ENCODE peak calls at places on chromosomes 11 and 22, in nine cellular contexts. A is iPS DF 6.9, G is heart left ventricle, X is sigmoid colon, H is RWPE2, Y is aorta, F is transverse colon, I is body of pancreas, U is colonic mucosa. B is an unnamed sample.

GRCh38 chr22:28801845-28802594 is 1.7 kb upstream of the XBP1 start:
- DNase-seq in A (no peak), Y (no peak), G (no peak), U (peak; percentile 65), X (no peak), H (no peak), I (peak; percentile 89), F (peak; percentile 38), B (no peak)

GRCh38 chr22:22210375-22210774 is 34.2 kb upstream of the VPREB1 start:
- DNase-seq in X (no peak), U (no peak), F (no peak), H (no peak), G (no peak), I (no peak), Y (no peak), A (no peak), B (no peak)

GRCh38 chr11:125797641-125798040 is 9.7 kb downstream of the PATE3 start:
- DNase-seq in H (no peak), I (no peak), X (no peak), A (no peak), G (no peak), Y (no peak), F (no peak), U (no peak), B (no peak)

GRCh38 chr22:43275545-43275981 is 67.6 kb downstream of the SCUBE1 start:
- DNase-seq in I (no peak), F (no peak), A (no peak), G (no peak), Y (no peak), H (no peak), X (no peak), U (no peak), B (no peak)

GRCh38 chr22:17818649-17819048 is 44.4 kb upstream of the BID start:
- DNase-seq in H (no peak), I (no peak), A (no peak), Y (no peak), U (no peak), G (no peak), F (no peak), X (no peak), B (no peak)

GRCh38 chr11:135015966-135016365 is 603.9 kb upstream of the B3GAT1 start:
- DNase-seq in F (no peak), H (no peak), X (no peak), A (no peak), G (no peak), I (no peak), U (no peak), Y (no peak), B (no peak)

GRCh38 chr22:39090426-39091064 is 6.5 kb upstream of the APOBEC3H start:
- DNase-seq in I (peak; percentile 38), Y (peak; percentile 72), G (no peak), U (no peak), H (peak; percentile 90), X (no peak), F (peak; percentile 60), A (no peak), B (peak; percentile 60)

GRCh38 chr11:88411265-88411664 is 73.7 kb upstream of the CTSC start:
- DNase-seq in F (no peak), U (no peak), H (no peak), I (no peak), G (no peak), A (no peak), Y (no peak), X (no peak), B (no peak)

GRCh38 chr22:30717331-30717921 is 22.8 kb downstream of the OSBP2 start:
- DNase-seq in F (no peak), Y (no peak), U (no peak), X (no peak), G (no peak), I (no peak), A (no peak), H (no peak), B (no peak)

GRCh38 chr11:70834277-70834940 is 418.0 kb downstream of the SHANK2 start:
- DNase-seq in I (no peak), H (no peak), Y (no peak), X (no peak), U (no peak), G (no peak), A (peak; percentile 35), F (no peak), B (no peak)

GRCh38 chr11:104120493-104121200 is 43.3 kb downstream of the PDGFD start:
- DNase-seq in I (no peak), Y (no peak), G (no peak), F (no peak), H (no peak), A (no peak), U (no peak), X (no peak), B (no peak)

GRCh38 chr11:92376146-92376599 is 151.6 kb downstream of the FAT3 start:
- DNase-seq in U (no peak), X (no peak), F (no peak), I (no peak), Y (no peak), H (no peak), G (no peak), A (no peak), B (no peak)

GRCh38 chr22:42438293-42438650 is 6.1 kb upstream of the NFAM1 start:
- DNase-seq in Y (no peak), F (no peak), H (no peak), G (no peak), X (no peak), A (no peak), U (no peak), I (no peak), B (no peak)

GRCh38 chr11:124608146-124608545 is 3.1 kb upstream of the PANX3 start:
- DNase-seq in G (no peak), F (no peak), U (no peak), X (no peak), A (no peak), Y (no peak), H (no peak), I (no peak), B (no peak)

DNA sequence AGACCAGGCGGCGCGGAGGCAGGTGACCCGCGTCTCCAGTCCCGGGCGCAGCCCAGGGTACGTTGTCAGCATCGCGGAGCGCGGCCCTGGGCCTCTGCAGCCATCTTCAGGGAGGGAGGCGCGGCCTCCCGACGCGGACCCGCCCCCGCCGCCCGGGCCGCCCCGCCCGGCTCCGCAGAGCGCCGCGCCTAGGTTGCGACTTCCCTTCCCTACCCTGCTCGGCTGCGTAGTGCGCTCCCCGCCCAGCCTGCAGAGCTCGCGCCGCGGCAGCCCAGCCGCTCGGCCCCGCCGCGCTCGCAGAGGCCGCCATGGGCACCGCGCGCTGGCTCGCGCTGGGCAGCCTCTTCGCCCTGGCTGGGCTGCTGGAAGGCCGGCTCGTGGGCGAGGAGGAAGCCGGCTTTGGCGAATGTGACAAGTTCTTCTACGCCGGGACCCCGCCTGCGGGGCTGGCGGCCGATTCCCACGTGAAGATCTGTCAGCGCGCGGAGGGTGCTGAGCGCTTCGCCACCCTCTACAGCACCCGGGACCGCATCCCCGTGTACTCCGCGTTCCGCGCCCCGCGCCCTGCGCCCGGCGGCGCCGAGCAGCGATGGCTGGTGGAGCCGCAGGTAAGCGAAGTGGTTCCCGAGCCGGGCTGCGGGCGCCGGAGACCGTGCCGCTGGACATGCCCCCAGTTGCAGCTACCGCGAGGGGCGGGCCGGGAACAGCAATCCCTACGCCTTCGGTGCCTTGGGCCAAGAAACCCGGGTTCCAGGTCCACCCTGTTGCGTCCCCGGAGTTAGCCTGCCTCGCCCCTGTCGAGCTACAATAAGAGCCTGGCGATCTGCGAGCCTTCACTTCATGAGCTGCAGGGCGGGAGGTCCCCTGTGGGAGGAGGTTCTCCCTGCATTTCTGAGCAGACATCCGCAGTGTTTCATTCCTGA is at the start of gene ENDOD1:
- DNase-seq in H (peak; percentile 79), X (peak; percentile 88), F (peak; percentile 88), A (no peak), I (peak; percentile 84), G (peak; percentile 88), U (peak; percentile 88), Y (peak; percentile 95), B (peak; percentile 91)
- H3K27ac ChIP-seq in H (peak within 1 kb of the TSS; percentile 21), X (peak within 1 kb of the TSS; percentile 90), F (peak within 1 kb of the TSS; percentile 98), A (no peak within 1 kb of the TSS), I (peak within 1 kb of the TSS; percentile 87), G (peak within 1 kb of the TSS; percentile 95), U (peak within 1 kb of the TSS; percentile 93), Y (no peak within 1 kb of the TSS), B (peak within 1 kb of the TSS; percentile 96)

DNA sequence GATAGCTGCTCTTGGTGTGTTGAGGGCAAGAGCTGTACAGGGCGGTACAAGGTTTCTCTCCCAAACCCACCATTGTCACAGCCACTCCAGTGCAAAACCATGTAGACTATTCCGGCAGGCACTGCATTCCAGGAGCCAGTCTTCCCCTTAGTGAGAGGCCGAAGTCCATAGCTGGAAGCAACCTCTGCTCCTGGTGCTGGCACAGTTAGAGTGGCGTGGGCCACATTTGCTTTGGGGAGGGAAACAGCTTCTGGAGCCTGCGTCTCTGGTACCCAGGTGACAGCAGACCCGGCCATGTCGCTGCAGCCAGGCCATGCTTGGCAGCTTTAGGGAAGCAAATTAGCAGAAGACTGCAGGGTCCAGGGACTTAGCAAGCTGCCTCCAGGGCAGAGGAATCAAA is 788.0 kb downstream of the BRD1 start:
- DNase-seq in F (no peak), U (no peak), I (no peak), G (no peak), A (no peak), H (peak; percentile 17), Y (peak; percentile 36), X (peak; percentile 34), B (no peak)
- H3K9me3 ChIP-seq in F (no peaks in the 10 kb centered on the region), U (no peaks in the 10 kb centered on the region), I (no peaks in the 10 kb centered on the region), G (no peaks in the 10 kb centered on the region), A (peaks cover 43% of the 10 kb centered on the region), H (no peaks in the 10 kb centered on the region), Y (no peaks in the 10 kb centered on the region), X (no peaks in the 10 kb centered on the region), B (no peaks in the 10 kb centered on the region)

DNA sequence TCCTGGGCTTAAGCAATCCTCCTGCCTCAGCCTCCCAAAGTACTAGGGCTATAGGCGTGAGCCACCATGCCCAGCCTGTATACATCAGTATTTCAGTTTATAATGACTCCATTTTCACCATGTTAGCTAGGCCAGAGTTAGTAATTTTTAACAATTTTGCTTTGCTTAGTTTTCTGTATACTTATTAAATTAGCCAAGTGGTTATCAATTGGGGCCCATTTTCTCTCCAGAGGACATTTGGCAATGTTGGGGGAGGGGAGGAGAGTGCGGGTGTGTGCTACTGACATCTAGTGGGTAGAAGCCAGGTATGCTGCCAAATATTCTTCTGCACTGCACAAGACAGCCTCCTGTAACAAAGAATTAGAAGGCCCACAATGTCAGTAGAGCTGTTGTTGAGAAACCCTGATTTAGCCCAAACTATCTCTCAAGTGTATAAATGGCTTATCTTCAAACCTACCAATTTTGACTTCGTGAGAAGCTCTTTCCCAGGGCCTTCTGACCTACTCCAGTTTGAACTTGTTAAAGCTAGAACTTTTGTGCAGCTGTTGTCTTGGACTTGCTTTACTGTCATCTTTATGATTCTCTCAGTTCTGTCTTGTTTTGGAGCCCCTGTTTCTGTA is 7.5 kb downstream of the USP47 start:
- DNase-seq in U (peak; percentile 63), X (no peak), F (peak; percentile 53), I (peak; percentile 82), G (peak; percentile 48), A (no peak), H (no peak), Y (no peak), B (peak; percentile 53)
- H3K4me1 ChIP-seq in U (peaks cover 4% of the 10 kb centered on the region), X (peaks cover 92% of the 10 kb centered on the region), F (peaks cover 94% of the 10 kb centered on the region), I (peaks cover 82% of the 10 kb centered on the region), G (peaks cover 41% of the 10 kb centered on the region), A (no peaks in the 10 kb centered on the region), H (peaks cover 32% of the 10 kb centered on the region), Y (peaks cover 5% of the 10 kb centered on the region), B (peaks cover 75% of the 10 kb centered on the region)

GRCh38 chr11:6488342-6488741 is 7.0 kb downstream of the TIMM10B start:
- DNase-seq in X (no peak), A (no peak), Y (no peak), I (no peak), H (no peak), F (no peak), G (no peak), U (no peak), B (no peak)
- H3K27ac ChIP-seq in X (no peak overlapping the region), A (no peak overlapping the region), Y (no peak overlapping the region), I (no peak overlapping the region), H (no peak overlapping the region), F (peak overlapping the region; percentile 79), G (no peak overlapping the region), U (peak overlapping the region; percentile 59), B (no peak overlapping the region)

B was measured in lower lobe of right lung.